ENCODE peak calls at places on chromosomes 16 and 17, in nine cellular contexts. M, I, L, C, U, R, V, Y and G are unnamed samples.

GRCh38 chr16:2162676-2163118 is 7.1 kb downstream of the TRAF7 start:
- DNase-seq in M (no peak), I (no peak), L (no peak), C (peak), U (no peak), R (no peak), V (no peak), Y (no peak), G (no peak)

GRCh38 chr16:73069581-73070262 is 21.8 kb upstream of the ZFHX3 start:
- DNase-seq in M (no peak), I (no peak), L (no peak), C (no peak), U (no peak), R (peak), V (no peak), Y (no peak), G (no peak)

GRCh38 chr16:57036315-57036714 is 47.0 kb downstream of the NLRC5 start:
- DNase-seq in M (no peak), I (no peak), L (no peak), C (no peak), U (no peak), R (no peak), V (no peak), Y (no peak), G (no peak)

GRCh38 chr16:66028505-66029216 is 337.8 kb upstream of the CDH5 start:
- DNase-seq in M (no peak), I (no peak), L (no peak), C (peak), U (no peak), R (no peak), V (peak), Y (no peak), G (no peak)

GRCh38 chr17:50558091-50558490 is 2.4 kb upstream of the CACNA1G start:
- DNase-seq in M (no peak), I (no peak), L (no peak), C (no peak), U (no peak), R (no peak), V (no peak), Y (no peak), G (no peak)

GRCh38 chr16:10009691-10010090 is 172.5 kb downstream of the GRIN2A start:
- DNase-seq in M (no peak), I (peak), L (no peak), C (no peak), U (no peak), R (no peak), V (no peak), Y (peak), G (no peak)

GRCh38 chr16:68289621-68290329 is 21.0 kb downstream of the SLC7A6OS start:
- DNase-seq in M (no peak), I (no peak), L (peak), C (no peak), U (no peak), R (no peak), V (no peak), Y (no peak), G (no peak)

GRCh38 chr17:74011963-74012362 is 191.5 kb upstream of the RPL38 start:
- DNase-seq in M (no peak), I (no peak), L (no peak), C (no peak), U (no peak), R (no peak), V (no peak), Y (no peak), G (no peak)

GRCh38 chr17:19253112-19253511 is 15.9 kb downstream of the EPN2 start:
- DNase-seq in M (no peak), I (no peak), L (no peak), C (no peak), U (no peak), R (no peak), V (no peak), Y (no peak), G (no peak)

GRCh38 chr17:33385133-33385532 is 92.0 kb upstream of the ASIC2 start:
- DNase-seq in M (no peak), I (no peak), L (no peak), C (no peak), U (no peak), R (no peak), V (no peak), Y (no peak), G (no peak)

GRCh38 chr17:79505199-79505598 is 105.7 kb downstream of the RBFOX3 start:
- DNase-seq in M (no peak), I (no peak), L (no peak), C (no peak), U (no peak), R (no peak), V (no peak), Y (no peak), G (no peak)

GRCh38 chr16:84117482-84117843 is 721 bp upstream of the MBTPS1 start:
- DNase-seq in M (no peak), I (no peak), L (peak), C (peak), U (no peak), R (no peak), V (no peak), Y (peak), G (no peak)

GRCh38 chr17:1298616-1299015 is 19.2 kb downstream of the TRARG1 start:
- DNase-seq in M (no peak), I (no peak), L (no peak), C (no peak), U (no peak), R (no peak), V (no peak), Y (no peak), G (no peak)

GRCh38 chr16:47046726-47047602 is 73.5 kb upstream of the DNAJA2 start:
- DNase-seq in M (no peak), I (no peak), L (no peak), C (no peak), U (no peak), R (no peak), V (no peak), Y (no peak), G (no peak)

GRCh38 chr16:16197966-16198365 is 25.3 kb downstream of the ABCC6 start:
- DNase-seq in M (no peak), I (no peak), L (no peak), C (no peak), U (no peak), R (peak), V (no peak), Y (no peak), G (no peak)

GRCh38 chr16:72313903-72314302 is 141.9 kb upstream of the PMFBP1 start:
- DNase-seq in M (no peak), I (no peak), L (no peak), C (no peak), U (no peak), R (no peak), V (no peak), Y (no peak), G (no peak)

GRCh38 chr17:7405882-7406825 is 1.5 kb upstream of the NLGN2 start:
- DNase-seq in M (no peak), I (no peak), L (no peak), C (no peak), U (no peak), R (no peak), V (no peak), Y (no peak), G (no peak)

GRCh38 chr17:51371732-51372151 is 111.4 kb downstream of the UTP18 start:
- DNase-seq in M (no peak), I (peak), L (peak), C (peak), U (no peak), R (no peak), V (no peak), Y (peak), G (no peak)

GRCh38 chr16:57505169-57505568 is 18.9 kb upstream of the DOK4 start:
- DNase-seq in M (no peak), I (no peak), L (no peak), C (no peak), U (no peak), R (no peak), V (no peak), Y (no peak), G (no peak)

GRCh38 chr17:2197271-2197670 is 106.3 kb downstream of the SMG6 start:
- DNase-seq in M (no peak), I (no peak), L (no peak), C (no peak), U (no peak), R (no peak), V (no peak), Y (no peak), G (no peak)

GRCh38 chr17:31581022-31581483 is 189.6 kb downstream of the RAB11FIP4 start:
- DNase-seq in M (peak), I (no peak), L (no peak), C (peak), U (peak), R (peak), V (no peak), Y (no peak), G (peak)

GRCh38 chr17:58304735-58305486 is 23.7 kb downstream of the TSPOAP1 start:
- DNase-seq in M (no peak), I (no peak), L (no peak), C (no peak), U (peak), R (peak), V (no peak), Y (no peak), G (no peak)

GRCh38 chr17:45227101-45227591 is 5.5 kb downstream of the FMNL1 start:
- DNase-seq in M (peak), I (no peak), L (peak), C (no peak), U (no peak), R (no peak), V (no peak), Y (peak), G (no peak)
- H3K4me3 ChIP-seq in M (peak), I (no peak), L (peak), C (no peak), U (peak), R (no peak), V (no peak), Y (peak), G (peak)

GRCh38 chr16:280552-280951 is at the start of gene ARHGDIG:
- DNase-seq in M (no peak), I (no peak), L (no peak), C (no peak), U (no peak), R (no peak), V (no peak), Y (no peak), G (no peak)
- H3K4me3 ChIP-seq in M (peak), I (peak), L (no peak), C (no peak), U (peak), R (no peak), V (no peak), Y (no peak), G (peak)

GRCh38 chr17:47603830-47604229 is 45.9 kb upstream of the KPNB1 start:
- DNase-seq in M (no peak), I (no peak), L (no peak), C (no peak), U (no peak), R (no peak), V (no peak), Y (no peak), G (no peak)

GRCh38 chr17:47604268-47604927 is 45.3 kb upstream of the KPNB1 start:
- DNase-seq in M (no peak), I (no peak), L (no peak), C (no peak), U (no peak), R (no peak), V (no peak), Y (peak), G (no peak)

GRCh38 chr17:47611372-47612350 is 38.1 kb upstream of the KPNB1 start:
- DNase-seq in M (no peak), I (no peak), L (no peak), C (peak), U (no peak), R (no peak), V (no peak), Y (no peak), G (no peak)

GRCh38 chr17:47605006-47605405 is 44.7 kb upstream of the KPNB1 start:
- DNase-seq in M (no peak), I (no peak), L (no peak), C (no peak), U (no peak), R (no peak), V (no peak), Y (no peak), G (no peak)

GRCh38 chr17:47607481-47607880 is 42.2 kb upstream of the KPNB1 start:
- DNase-seq in M (no peak), I (no peak), L (no peak), C (no peak), U (no peak), R (no peak), V (no peak), Y (peak), G (no peak)
- H3K4me3 ChIP-seq in M (no peak), I (no peak), L (no peak), C (no peak), U (no peak), R (no peak), V (no peak), Y (no peak), G (no peak)

GRCh38 chr16:89334461-89334860 is 117.0 kb downstream of the ZNF778 start:
- DNase-seq in M (no peak), I (no peak), L (no peak), C (no peak), U (no peak), R (peak), V (no peak), Y (no peak), G (peak)

GRCh38 chr16:89335803-89336485 is 118.4 kb downstream of the ZNF778 start:
- DNase-seq in M (no peak), I (no peak), L (peak), C (no peak), U (no peak), R (peak), V (no peak), Y (peak), G (peak)

GRCh38 chr16:89332248-89333245 is 115.0 kb downstream of the ZNF778 start:
- DNase-seq in M (no peak), I (peak), L (peak), C (no peak), U (no peak), R (peak), V (no peak), Y (no peak), G (no peak)

GRCh38 chr16:89334050-89334449 is 116.5 kb downstream of the ZNF778 start:
- DNase-seq in M (no peak), I (peak), L (no peak), C (no peak), U (no peak), R (no peak), V (no peak), Y (no peak), G (no peak)

DNA sequence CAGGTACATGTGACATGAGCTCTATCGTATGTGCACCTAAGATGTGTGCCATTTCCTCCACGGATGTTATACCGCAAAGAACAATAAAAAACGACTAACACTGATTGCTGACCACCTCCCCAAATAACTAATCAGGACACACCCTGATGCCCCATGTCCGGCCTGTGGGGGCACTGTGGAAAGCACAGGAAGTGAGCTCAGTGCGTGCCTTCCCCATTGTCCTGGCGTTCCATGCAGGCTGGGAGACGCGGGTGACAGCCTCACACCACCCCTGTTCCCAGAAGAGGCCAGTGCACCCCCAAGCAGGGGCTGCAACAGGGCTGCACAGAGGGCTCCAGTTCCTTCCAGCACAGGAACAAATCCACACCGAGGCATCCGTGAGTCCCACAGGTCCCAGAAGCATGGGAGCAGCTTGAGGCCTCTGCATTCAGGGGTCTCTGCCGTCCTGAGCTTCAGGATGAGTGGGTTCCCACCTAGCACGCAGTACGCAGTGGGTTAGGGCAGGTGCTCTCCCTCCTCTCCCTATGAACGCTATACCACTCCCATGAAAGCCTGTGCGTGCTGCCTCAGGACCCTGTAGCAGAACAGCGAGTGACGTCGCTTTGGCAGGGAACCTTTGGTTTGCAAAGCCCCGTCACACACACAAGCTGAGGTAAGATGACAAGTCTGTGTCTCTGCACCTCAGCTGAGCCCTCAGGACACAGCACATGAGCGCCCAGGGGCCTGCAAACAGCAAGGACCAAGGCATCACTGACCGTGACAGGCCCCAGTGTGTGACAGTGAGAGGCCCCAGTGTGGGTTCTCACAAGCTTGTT is 117.7 kb downstream of the ZNF778 start:
- DNase-seq in M (no peak), I (no peak), L (no peak), C (no peak), U (no peak), R (peak), V (no peak), Y (no peak), G (peak)
- H3K4me3 ChIP-seq in M (no peak), I (no peak), L (no peak), C (no peak), U (no peak), R (no peak), V (no peak), Y (no peak), G (no peak)